ENCODE peak calls at places on chromosomes 4 and X, in six cellular contexts. P, Q, J, L, Z and U are unnamed samples.

GRCh38 chrX:11113731-11114130 is 2.6 kb downstream of the HCCS start:
- DNase-seq in P (no peak), Q (peak; percentile 21), J (no peak), L (no peak), Z (peak; percentile 15), U (no peak)

GRCh38 chr4:168744021-168744420 is 247.2 kb downstream of the PALLD start:
- DNase-seq in P (no peak), Q (no peak), J (no peak), L (no peak), Z (peak; percentile 88), U (no peak)

GRCh38 chr4:56668267-56668666 is 12.8 kb downstream of the HOPX start:
- DNase-seq in P (no peak), Q (no peak), J (no peak), L (no peak), Z (no peak), U (no peak)

GRCh38 chr4:34720563-34720962 is 1523.8 kb downstream of the ARAP2 start:
- DNase-seq in P (no peak), Q (peak; percentile 52), J (no peak), L (no peak), Z (peak; percentile 68), U (peak; percentile 24)

GRCh38 chrX:119755981-119756533 is 2.3 kb upstream of the SOWAHD start:
- DNase-seq in P (no peak), Q (no peak), J (no peak), L (no peak), Z (no peak), U (peak; percentile 80)

GRCh38 chr4:139768913-139769312 is 103.3 kb downstream of the MGST2 start:
- DNase-seq in P (no peak), Q (no peak), J (no peak), L (no peak), Z (no peak), U (no peak)

GRCh38 chr4:152340818-152341217 is 195.1 kb downstream of the FBXW7 start:
- DNase-seq in P (no peak), Q (no peak), J (no peak), L (no peak), Z (no peak), U (no peak)

GRCh38 chr4:142278663-142279062 is 567.4 kb downstream of the INPP4B start:
- DNase-seq in P (no peak), Q (no peak), J (no peak), L (no peak), Z (no peak), U (no peak)

GRCh38 chr4:177283167-177283566 is 26.5 kb upstream of the NEIL3 start:
- DNase-seq in P (peak; percentile 28), Q (peak; percentile 80), J (no peak), L (no peak), Z (peak; percentile 61), U (no peak)

GRCh38 chr4:185307136-185307950 is 88.4 kb downstream of the LRP2BP start:
- DNase-seq in P (no peak), Q (no peak), J (no peak), L (no peak), Z (no peak), U (no peak)

GRCh38 chr4:95267081-95267480 is 281.7 kb downstream of the UNC5C start:
- DNase-seq in P (no peak), Q (peak; percentile 35), J (no peak), L (no peak), Z (peak; percentile 43), U (no peak)

GRCh38 chr4:177802149-177802548 is 359.9 kb upstream of the AGA start:
- DNase-seq in P (no peak), Q (no peak), J (no peak), L (no peak), Z (no peak), U (no peak)

GRCh38 chr4:118350961-118351360 is 1.8 kb downstream of the PRSS12 start:
- DNase-seq in P (no peak), Q (no peak), J (no peak), L (no peak), Z (no peak), U (no peak)

GRCh38 chrX:15737957-15738685 is at the start of gene CA5B:
- DNase-seq in P (peak; percentile 79), Q (peak; percentile 82), J (peak; percentile 96), L (peak; percentile 100), Z (peak; percentile 88), U (no peak)

GRCh38 chr4:177308125-177308524 is 1.5 kb upstream of the NEIL3 start:
- DNase-seq in P (peak; percentile 100), Q (peak; percentile 83), J (no peak), L (no peak), Z (peak; percentile 58), U (no peak)

GRCh38 chr4:76198411-76199237 is 15.0 kb downstream of the SCARB2 start:
- DNase-seq in P (peak; percentile 62), Q (peak; percentile 83), J (peak; percentile 94), L (peak; percentile 86), Z (peak; percentile 89), U (peak; percentile 18)

GRCh38 chr4:8791609-8792008 is 80.0 kb downstream of the HMX1 start:
- DNase-seq in P (no peak), Q (no peak), J (no peak), L (no peak), Z (no peak), U (no peak)

GRCh38 chr4:145315828-145316227 is 135.4 kb upstream of the OTUD4 start:
- DNase-seq in P (no peak), Q (peak; percentile 98), J (no peak), L (no peak), Z (no peak), U (no peak)

GRCh38 chrX:41347186-41347585 is 13.2 kb downstream of the DDX3X start:
- DNase-seq in P (no peak), Q (no peak), J (no peak), L (no peak), Z (no peak), U (no peak)

GRCh38 chr4:77443941-77444340 is 161.7 kb upstream of the CXCL13 start:
- DNase-seq in P (no peak), Q (peak; percentile 77), J (no peak), L (no peak), Z (no peak), U (no peak)

GRCh38 chrX:17067534-17067933 is 121.1 kb downstream of the REPS2 start:
- DNase-seq in P (no peak), Q (no peak), J (no peak), L (no peak), Z (no peak), U (no peak)

GRCh38 chr4:63212075-63212474 is 1197.2 kb downstream of the TECRL start:
- DNase-seq in P (no peak), Q (no peak), J (no peak), L (no peak), Z (no peak), U (no peak)

GRCh38 chr4:10461091-10461849 is 4.0 kb upstream of the ZNF518B start:
- DNase-seq in P (peak; percentile 61), Q (peak; percentile 47), J (no peak), L (peak; percentile 60), Z (peak; percentile 54), U (peak; percentile 41)

GRCh38 chr4:10063544-10064300 is 42.4 kb upstream of the SLC2A9 start:
- DNase-seq in P (peak; percentile 53), Q (peak; percentile 85), J (peak; percentile 89), L (no peak), Z (peak; percentile 66), U (no peak)

DNA sequence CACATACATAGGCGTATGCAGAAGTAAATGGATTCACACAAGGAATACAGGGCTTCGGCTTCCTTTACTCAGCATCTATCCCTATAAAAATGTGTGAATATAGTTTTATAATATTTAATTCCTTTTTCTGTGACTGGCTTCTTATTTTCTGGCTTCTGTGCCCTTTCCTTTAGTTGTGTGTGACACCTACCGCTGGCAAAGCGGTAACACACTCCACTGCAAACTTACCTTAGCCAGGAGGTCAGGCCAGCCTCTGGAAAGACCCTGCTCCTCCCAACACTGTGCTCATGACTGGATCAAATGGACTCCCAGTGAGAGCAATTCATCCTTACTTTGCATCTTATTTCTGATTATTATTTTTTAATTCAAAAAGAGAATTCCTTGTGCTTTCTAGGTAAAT is 244.2 kb downstream of the ANK2 start:
- DNase-seq in P (no peak), Q (peak; percentile 18), J (no peak), L (no peak), Z (peak; percentile 23), U (no peak)
- H3K4me3 ChIP-seq in P (no peak overlapping the region), Q (peak overlapping the region; percentile 43), J (peak overlapping the region; percentile 31), L (peak overlapping the region; percentile 8), Z (no peak overlapping the region), U (no peak overlapping the region)

GRCh38 chr4:37908488-37909343 is 17.8 kb downstream of the TBC1D1 start:
- DNase-seq in P (no peak), Q (no peak), J (no peak), L (no peak), Z (peak; percentile 77), U (no peak)
- H3K4me3 ChIP-seq in P (no peak overlapping the region), Q (no peak overlapping the region), J (peak overlapping the region; percentile 21), L (no peak overlapping the region), Z (no peak overlapping the region), U (no peak overlapping the region)

DNA sequence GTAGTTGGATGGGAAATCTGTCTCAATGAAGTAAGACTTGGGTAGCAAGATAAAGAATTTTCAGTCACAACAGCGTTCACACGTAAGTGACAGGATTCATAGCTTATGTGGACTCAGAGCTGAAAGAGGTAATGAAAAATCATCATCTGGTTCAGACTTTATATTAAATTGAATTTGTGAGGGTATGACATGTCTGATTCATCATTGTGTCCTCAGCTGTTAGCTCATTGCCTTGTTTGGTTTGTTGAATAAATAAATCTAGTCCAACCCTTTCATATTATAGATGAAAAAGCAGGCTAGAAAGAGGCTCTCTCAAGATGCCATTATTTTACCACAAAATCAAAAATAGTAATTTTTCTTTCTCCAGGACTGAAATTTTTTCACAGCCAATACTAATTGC is 2.7 kb upstream of the CYSLTR1 start:
- DNase-seq in P (no peak), Q (no peak), J (no peak), L (no peak), Z (no peak), U (no peak)
- H3K4me3 ChIP-seq in P (no peak overlapping the region), Q (no peak overlapping the region), J (no peak overlapping the region), L (no peak overlapping the region), Z (no peak overlapping the region), U (no peak overlapping the region)

GRCh38 chr4:2040391-2041233 is 18.5 kb upstream of the NAT8L start:
- DNase-seq in P (no peak), Q (no peak), J (no peak), L (no peak), Z (no peak), U (no peak)
- H3K4me3 ChIP-seq in P (peak overlapping the region; percentile 63), Q (no peak overlapping the region), J (peak overlapping the region; percentile 53), L (peak overlapping the region; percentile 65), Z (no peak overlapping the region), U (peak overlapping the region; percentile 61)

GRCh38 chr4:40227284-40227683 is 30.5 kb downstream of the RHOH start:
- DNase-seq in P (no peak), Q (no peak), J (no peak), L (no peak), Z (no peak), U (no peak)
- H3K4me3 ChIP-seq in P (no peak overlapping the region), Q (no peak overlapping the region), J (no peak overlapping the region), L (no peak overlapping the region), Z (no peak overlapping the region), U (no peak overlapping the region)